ENCODE peak calls at places on chromosomes 11 and 22, in seven cellular contexts. One of them, this sample, is unnamed. For H3K9me3, the result is how much of the 10 kb centered on the place peaks cover.

GRCh38 chr11:66325140-66325754 is 8.4 kb upstream of the CD248 start:
- DNase-seq in CD4-positive, alpha-beta memory T cell: no peak
- DNase-seq in effector memory CD4-positive, alpha-beta T cell: no peak
- DNase-seq in IMR-90: no peak
- DNase-seq in adrenal gland: no peak
- DNase-seq in right lobe of liver: no peak
- DNase-seq in neuronal stem cell: no peak
- DNase-seq in this sample: no peak

GRCh38 chr11:27209562-27210005 is 153.4 kb downstream of the CCDC34 start:
- DNase-seq in CD4-positive, alpha-beta memory T cell: no peak
- DNase-seq in effector memory CD4-positive, alpha-beta T cell: no peak
- DNase-seq in IMR-90: peak
- DNase-seq in adrenal gland: peak
- DNase-seq in right lobe of liver: no peak
- DNase-seq in neuronal stem cell: no peak
- DNase-seq in this sample: peak

GRCh38 chr22:50544746-50545253 is 899 bp upstream of the KLHDC7B start:
- DNase-seq in CD4-positive, alpha-beta memory T cell: no peak
- DNase-seq in effector memory CD4-positive, alpha-beta T cell: no peak
- DNase-seq in IMR-90: no peak
- DNase-seq in adrenal gland: no peak
- DNase-seq in right lobe of liver: no peak
- DNase-seq in neuronal stem cell: no peak
- DNase-seq in this sample: no peak

GRCh38 chr22:20805972-20806471 is 32.1 kb downstream of the SERPIND1 start:
- DNase-seq in CD4-positive, alpha-beta memory T cell: no peak
- DNase-seq in effector memory CD4-positive, alpha-beta T cell: no peak
- DNase-seq in IMR-90: peak
- DNase-seq in adrenal gland: peak
- DNase-seq in right lobe of liver: no peak
- DNase-seq in neuronal stem cell: no peak
- DNase-seq in this sample: no peak

GRCh38 chr11:76277298-76278175 is 71.2 kb upstream of the WNT11 start:
- DNase-seq in CD4-positive, alpha-beta memory T cell: no peak
- DNase-seq in effector memory CD4-positive, alpha-beta T cell: no peak
- DNase-seq in IMR-90: no peak
- DNase-seq in adrenal gland: peak
- DNase-seq in right lobe of liver: no peak
- DNase-seq in neuronal stem cell: no peak
- DNase-seq in this sample: no peak

GRCh38 chr11:62245271-62245753 is 3.3 kb downstream of the SCGB1D2 start:
- DNase-seq in CD4-positive, alpha-beta memory T cell: no peak
- DNase-seq in effector memory CD4-positive, alpha-beta T cell: no peak
- DNase-seq in IMR-90: peak
- DNase-seq in adrenal gland: peak
- DNase-seq in right lobe of liver: no peak
- DNase-seq in neuronal stem cell: peak
- DNase-seq in this sample: peak

GRCh38 chr22:38832005-38832978 is 11.5 kb downstream of the NPTXR start:
- DNase-seq in CD4-positive, alpha-beta memory T cell: no peak
- DNase-seq in effector memory CD4-positive, alpha-beta T cell: no peak
- DNase-seq in IMR-90: no peak
- DNase-seq in adrenal gland: no peak
- DNase-seq in right lobe of liver: peak
- DNase-seq in neuronal stem cell: no peak
- DNase-seq in this sample: no peak

GRCh38 chr22:44455151-44455962 is 42.7 kb downstream of the RTL6 start:
- DNase-seq in CD4-positive, alpha-beta memory T cell: peak
- DNase-seq in effector memory CD4-positive, alpha-beta T cell: peak
- DNase-seq in IMR-90: no peak
- DNase-seq in adrenal gland: no peak
- DNase-seq in right lobe of liver: no peak
- DNase-seq in neuronal stem cell: no peak
- DNase-seq in this sample: no peak

GRCh38 chr22:35842954-35843353 is 125.3 kb downstream of the APOL5 start:
- DNase-seq in CD4-positive, alpha-beta memory T cell: no peak
- DNase-seq in effector memory CD4-positive, alpha-beta T cell: no peak
- DNase-seq in IMR-90: peak
- DNase-seq in adrenal gland: peak
- DNase-seq in right lobe of liver: peak
- DNase-seq in neuronal stem cell: no peak
- DNase-seq in this sample: peak

GRCh38 chr11:116175707-116176106 is 597.1 kb downstream of the BUD13 start:
- DNase-seq in CD4-positive, alpha-beta memory T cell: no peak
- DNase-seq in effector memory CD4-positive, alpha-beta T cell: no peak
- DNase-seq in IMR-90: no peak
- DNase-seq in adrenal gland: no peak
- DNase-seq in right lobe of liver: no peak
- DNase-seq in neuronal stem cell: no peak
- DNase-seq in this sample: no peak

GRCh38 chr22:38830845-38831108 is 13.1 kb downstream of the NPTXR start:
- DNase-seq in CD4-positive, alpha-beta memory T cell: no peak
- DNase-seq in effector memory CD4-positive, alpha-beta T cell: no peak
- DNase-seq in IMR-90: no peak
- DNase-seq in adrenal gland: no peak
- DNase-seq in right lobe of liver: no peak
- DNase-seq in neuronal stem cell: no peak
- DNase-seq in this sample: no peak

GRCh38 chr11:2215561-2216399 is 44.2 kb upstream of the TH start:
- DNase-seq in CD4-positive, alpha-beta memory T cell: no peak
- DNase-seq in effector memory CD4-positive, alpha-beta T cell: no peak
- DNase-seq in IMR-90: no peak
- DNase-seq in adrenal gland: no peak
- DNase-seq in right lobe of liver: peak
- DNase-seq in neuronal stem cell: no peak
- DNase-seq in this sample: peak

GRCh38 chr11:119505861-119506260 is 82.9 kb upstream of the THY1 start:
- DNase-seq in CD4-positive, alpha-beta memory T cell: no peak
- DNase-seq in effector memory CD4-positive, alpha-beta T cell: no peak
- DNase-seq in IMR-90: peak
- DNase-seq in adrenal gland: peak
- DNase-seq in right lobe of liver: no peak
- DNase-seq in neuronal stem cell: no peak
- DNase-seq in this sample: no peak

GRCh38 chr11:65298655-65299179 is 15.9 kb upstream of the CDC42EP2 start:
- DNase-seq in CD4-positive, alpha-beta memory T cell: no peak
- DNase-seq in effector memory CD4-positive, alpha-beta T cell: no peak
- DNase-seq in IMR-90: peak
- DNase-seq in adrenal gland: no peak
- DNase-seq in right lobe of liver: no peak
- DNase-seq in neuronal stem cell: no peak
- DNase-seq in this sample: no peak

GRCh38 chr11:33598426-33599069 is 102.1 kb downstream of the C11orf91 start:
- DNase-seq in CD4-positive, alpha-beta memory T cell: no peak
- DNase-seq in effector memory CD4-positive, alpha-beta T cell: no peak
- DNase-seq in IMR-90: no peak
- DNase-seq in adrenal gland: no peak
- DNase-seq in right lobe of liver: no peak
- DNase-seq in neuronal stem cell: peak
- DNase-seq in this sample: no peak

GRCh38 chr11:65862191-65862735 is 2.0 kb downstream of the MUS81 start:
- DNase-seq in CD4-positive, alpha-beta memory T cell: no peak
- DNase-seq in effector memory CD4-positive, alpha-beta T cell: no peak
- DNase-seq in IMR-90: no peak
- DNase-seq in adrenal gland: no peak
- DNase-seq in right lobe of liver: no peak
- DNase-seq in neuronal stem cell: no peak
- DNase-seq in this sample: no peak

GRCh38 chr11:118715245-118715807 is 35.9 kb upstream of the TREH start:
- DNase-seq in CD4-positive, alpha-beta memory T cell: no peak
- DNase-seq in effector memory CD4-positive, alpha-beta T cell: no peak
- DNase-seq in IMR-90: no peak
- DNase-seq in adrenal gland: peak
- DNase-seq in right lobe of liver: no peak
- DNase-seq in neuronal stem cell: no peak
- DNase-seq in this sample: no peak

GRCh38 chr11:6418199-6418957 is 516 bp downstream of the APBB1 start:
- DNase-seq in CD4-positive, alpha-beta memory T cell: no peak
- DNase-seq in effector memory CD4-positive, alpha-beta T cell: no peak
- DNase-seq in IMR-90: no peak
- DNase-seq in adrenal gland: peak
- DNase-seq in right lobe of liver: no peak
- DNase-seq in neuronal stem cell: peak
- DNase-seq in this sample: no peak

GRCh38 chr22:45150139-45150538 is 13.6 kb upstream of the NUP50 start:
- DNase-seq in CD4-positive, alpha-beta memory T cell: no peak
- DNase-seq in effector memory CD4-positive, alpha-beta T cell: no peak
- DNase-seq in IMR-90: no peak
- DNase-seq in adrenal gland: no peak
- DNase-seq in right lobe of liver: no peak
- DNase-seq in neuronal stem cell: no peak
- DNase-seq in this sample: no peak

GRCh38 chr11:114340311-114341131 is 44.3 kb downstream of the NNMT start:
- DNase-seq in CD4-positive, alpha-beta memory T cell: peak
- DNase-seq in effector memory CD4-positive, alpha-beta T cell: peak
- DNase-seq in IMR-90: peak
- DNase-seq in adrenal gland: peak
- DNase-seq in right lobe of liver: peak
- DNase-seq in neuronal stem cell: peak
- DNase-seq in this sample: peak

DNA sequence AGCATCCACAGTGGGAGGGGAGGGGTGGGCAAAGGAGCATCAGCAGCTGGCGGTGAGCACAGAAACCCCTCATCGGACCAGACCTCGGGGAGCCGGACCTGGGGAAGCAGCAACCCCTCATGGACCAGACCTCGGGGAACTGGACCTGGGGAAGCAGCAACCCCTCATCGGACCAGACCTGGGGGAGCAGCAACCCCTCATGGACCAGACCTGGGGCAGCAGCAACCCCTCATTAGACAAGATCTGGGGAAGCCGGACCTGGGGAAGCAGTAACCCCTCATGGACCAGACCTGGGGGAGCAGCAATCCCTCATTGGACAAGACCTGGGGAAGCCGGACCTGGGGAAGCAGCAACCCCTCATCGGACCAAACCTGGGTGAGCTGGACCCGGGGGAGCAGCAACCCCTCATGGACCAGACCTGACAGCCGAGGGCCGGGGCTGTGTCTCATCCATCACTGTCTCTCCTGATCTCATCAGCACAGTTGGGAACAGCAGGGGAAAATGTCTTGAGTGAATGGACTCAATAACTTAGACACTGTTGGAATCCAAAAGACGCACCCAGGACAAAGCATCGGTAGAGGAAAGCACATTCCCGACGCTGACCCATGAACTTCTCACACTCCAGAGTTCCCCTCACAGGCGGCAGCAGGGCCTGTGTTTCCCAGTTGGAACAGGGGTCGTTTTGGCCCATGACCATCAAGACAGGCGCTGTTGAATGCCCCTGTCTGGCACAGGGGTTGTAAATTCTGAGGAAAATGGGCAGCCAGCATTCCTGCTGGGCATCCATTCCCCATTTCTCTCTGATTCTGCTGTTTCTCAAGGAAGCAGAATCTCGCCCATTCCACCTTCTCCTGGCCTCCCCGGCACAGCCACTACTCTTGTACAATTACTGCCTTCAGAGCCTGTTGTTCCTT is 1494.6 kb downstream of the TBC1D22A start:
- DNase-seq in CD4-positive, alpha-beta memory T cell: no peak
- DNase-seq in effector memory CD4-positive, alpha-beta T cell: no peak
- DNase-seq in IMR-90: no peak
- DNase-seq in adrenal gland: no peak
- DNase-seq in right lobe of liver: no peak
- DNase-seq in neuronal stem cell: no peak
- DNase-seq in this sample: no peak
- H3K9me3 ChIP-seq in CD4-positive, alpha-beta memory T cell: under half
- H3K9me3 ChIP-seq in effector memory CD4-positive, alpha-beta T cell: under half
- H3K9me3 ChIP-seq in IMR-90: under half
- H3K9me3 ChIP-seq in adrenal gland: under half
- H3K9me3 ChIP-seq in right lobe of liver: under half
- H3K9me3 ChIP-seq in neuronal stem cell: under half
- H3K9me3 ChIP-seq in this sample: under half

GRCh38 chr11:10017050-10017449 is 277.0 kb downstream of the SBF2 start:
- DNase-seq in CD4-positive, alpha-beta memory T cell: no peak
- DNase-seq in effector memory CD4-positive, alpha-beta T cell: no peak
- DNase-seq in IMR-90: peak
- DNase-seq in adrenal gland: no peak
- DNase-seq in right lobe of liver: no peak
- DNase-seq in neuronal stem cell: no peak
- DNase-seq in this sample: no peak

DNA sequence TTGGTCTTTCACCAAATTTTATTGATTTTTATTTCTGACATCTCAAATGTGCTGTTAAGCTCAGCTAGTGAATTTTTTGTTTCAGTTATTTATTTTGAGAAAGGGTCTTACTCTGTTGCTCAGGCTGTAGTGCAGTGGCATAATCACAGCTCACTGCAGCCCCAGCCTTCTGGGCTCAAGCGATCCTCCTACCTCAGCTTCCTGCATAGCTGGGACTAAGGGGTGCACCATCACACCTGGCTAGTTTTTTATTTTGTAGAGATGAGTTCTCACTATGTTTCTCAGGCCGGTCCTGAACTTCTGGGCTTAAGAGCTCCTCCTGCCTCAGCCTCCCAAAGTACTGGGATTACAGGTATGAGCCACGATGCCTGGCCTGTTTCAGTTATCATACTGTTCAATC is 282.0 kb downstream of the SBF2 start:
- DNase-seq in CD4-positive, alpha-beta memory T cell: no peak
- DNase-seq in effector memory CD4-positive, alpha-beta T cell: no peak
- DNase-seq in IMR-90: no peak
- DNase-seq in adrenal gland: no peak
- DNase-seq in right lobe of liver: no peak
- DNase-seq in neuronal stem cell: no peak
- DNase-seq in this sample: no peak
- H3K9me3 ChIP-seq in CD4-positive, alpha-beta memory T cell: under half
- H3K9me3 ChIP-seq in effector memory CD4-positive, alpha-beta T cell: under half
- H3K9me3 ChIP-seq in IMR-90: under half
- H3K9me3 ChIP-seq in adrenal gland: under half
- H3K9me3 ChIP-seq in right lobe of liver: under half
- H3K9me3 ChIP-seq in neuronal stem cell: under half
- H3K9me3 ChIP-seq in this sample: under half

GRCh38 chr22:11325767-11326166 is 4202.2 kb upstream of the OR11H1 start:
- DNase-seq in CD4-positive, alpha-beta memory T cell: no peak
- DNase-seq in effector memory CD4-positive, alpha-beta T cell: no peak
- DNase-seq in IMR-90: no peak
- DNase-seq in adrenal gland: no peak
- DNase-seq in right lobe of liver: no peak
- DNase-seq in neuronal stem cell: no peak
- DNase-seq in this sample: no peak
- H3K9me3 ChIP-seq in CD4-positive, alpha-beta memory T cell: under half
- H3K9me3 ChIP-seq in effector memory CD4-positive, alpha-beta T cell: under half
- H3K9me3 ChIP-seq in IMR-90: under half
- H3K9me3 ChIP-seq in adrenal gland: under half
- H3K9me3 ChIP-seq in right lobe of liver: under half
- H3K9me3 ChIP-seq in neuronal stem cell: under half
- H3K9me3 ChIP-seq in this sample: half or more

DNA sequence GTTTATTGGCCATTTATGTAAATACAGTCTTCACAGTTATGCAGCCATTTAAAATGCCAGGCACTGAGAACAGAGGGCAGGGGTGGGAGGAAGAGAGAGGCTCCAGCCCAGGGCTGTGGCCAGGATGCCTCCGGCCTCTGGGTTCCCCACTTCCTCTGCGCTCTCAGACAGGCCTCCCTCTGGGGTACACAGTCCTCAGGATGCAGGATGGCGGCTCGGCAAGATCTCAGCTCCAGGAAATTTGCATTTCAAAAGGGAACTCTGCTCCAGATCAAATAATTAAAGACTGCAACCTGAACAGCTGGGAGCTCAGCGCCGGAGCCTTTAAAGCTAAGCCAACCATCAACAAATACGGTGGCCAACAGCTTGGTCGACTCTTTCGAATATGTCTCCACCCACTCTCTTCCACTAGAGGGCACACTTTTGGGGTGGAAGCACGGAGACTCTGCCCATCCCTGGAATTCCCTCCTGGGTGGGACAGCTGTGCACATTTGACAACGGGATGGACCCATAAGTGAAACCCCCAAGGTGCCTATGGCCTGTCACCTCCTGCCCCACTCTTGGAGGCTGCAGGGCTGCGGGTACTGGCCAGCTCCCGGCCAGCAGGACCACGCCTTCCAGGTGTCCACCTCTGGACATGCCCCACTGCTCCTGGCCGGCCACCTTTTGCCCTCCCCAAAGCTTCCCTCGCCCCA is 1044.7 kb downstream of the BRD1 start:
- DNase-seq in CD4-positive, alpha-beta memory T cell: no peak
- DNase-seq in effector memory CD4-positive, alpha-beta T cell: no peak
- DNase-seq in IMR-90: no peak
- DNase-seq in adrenal gland: no peak
- DNase-seq in right lobe of liver: no peak
- DNase-seq in neuronal stem cell: peak
- DNase-seq in this sample: no peak
- H3K9me3 ChIP-seq in CD4-positive, alpha-beta memory T cell: under half
- H3K9me3 ChIP-seq in effector memory CD4-positive, alpha-beta T cell: under half
- H3K9me3 ChIP-seq in IMR-90: half or more
- H3K9me3 ChIP-seq in adrenal gland: under half
- H3K9me3 ChIP-seq in right lobe of liver: under half
- H3K9me3 ChIP-seq in neuronal stem cell: under half
- H3K9me3 ChIP-seq in this sample: under half

This sample was measured in HepG2.